ENCODE peak calls at places on chromosome 5, in four cellular contexts. One of them, this sample, is unnamed.

GRCh38 chr5:2129581-2130272 is 247.0 kb upstream of the IRX4 start:
- DNase-seq in tibial artery: no peak
- DNase-seq in WTC11: no peak
- DNase-seq in dorsolateral prefrontal cortex: no peak
- DNase-seq in this sample: no peak

GRCh38 chr5:150490754-150491153 is 17.2 kb upstream of the NDST1 start:
- DNase-seq in WTC11: no peak
- DNase-seq in tibial artery: no peak
- DNase-seq in dorsolateral prefrontal cortex: no peak
- DNase-seq in this sample: no peak

GRCh38 chr5:179864686-179865085 is 6.1 kb upstream of the MRNIP start:
- DNase-seq in WTC11: no peak
- DNase-seq in tibial artery: no peak
- DNase-seq in dorsolateral prefrontal cortex: no peak
- DNase-seq in this sample: no peak

GRCh38 chr5:177383181-177383580 is 1.1 kb upstream of the SLC34A1 start:
- DNase-seq in dorsolateral prefrontal cortex: no peak
- DNase-seq in tibial artery: no peak
- DNase-seq in WTC11: no peak
- DNase-seq in this sample: no peak

GRCh38 chr5:29143266-29143665 is 2050.2 kb upstream of the CDH6 start:
- DNase-seq in WTC11: no peak
- DNase-seq in tibial artery: no peak
- DNase-seq in dorsolateral prefrontal cortex: no peak
- DNase-seq in this sample: no peak

GRCh38 chr5:167294861-167295685 is 996.4 kb upstream of the WWC1 start:
- DNase-seq in tibial artery: no peak
- DNase-seq in dorsolateral prefrontal cortex: no peak
- DNase-seq in WTC11: no peak
- DNase-seq in this sample: no peak

GRCh38 chr5:141330299-141331080 is at the start of gene PCDHGA1:
- DNase-seq in tibial artery: no peak
- DNase-seq in WTC11: peak; percentile 56
- DNase-seq in dorsolateral prefrontal cortex: no peak
- DNase-seq in this sample: no peak

GRCh38 chr5:180100621-180101450 is 29.3 kb upstream of the RNF130 start:
- DNase-seq in WTC11: no peak
- DNase-seq in tibial artery: no peak
- DNase-seq in dorsolateral prefrontal cortex: peak; percentile 26
- DNase-seq in this sample: no peak

GRCh38 chr5:179146277-179146676 is 86.1 kb downstream of the ZNF354C start:
- DNase-seq in tibial artery: no peak
- DNase-seq in dorsolateral prefrontal cortex: no peak
- DNase-seq in WTC11: no peak
- DNase-seq in this sample: no peak

GRCh38 chr5:164335837-164336236 is 830.4 kb downstream of the MAT2B start:
- DNase-seq in tibial artery: no peak
- DNase-seq in dorsolateral prefrontal cortex: no peak
- DNase-seq in WTC11: no peak
- DNase-seq in this sample: no peak

GRCh38 chr5:128408622-128409021 is 129.4 kb downstream of the FBN2 start:
- DNase-seq in tibial artery: no peak
- DNase-seq in dorsolateral prefrontal cortex: no peak
- DNase-seq in WTC11: no peak
- DNase-seq in this sample: no peak

GRCh38 chr5:95620030-95620869 is at the start of gene GPR150:
- DNase-seq in dorsolateral prefrontal cortex: no peak
- DNase-seq in tibial artery: peak; percentile 76
- DNase-seq in WTC11: peak; percentile 59
- DNase-seq in this sample: peak; percentile 48

GRCh38 chr5:756865-757345 is 27.6 kb downstream of the ZDHHC11B start:
- DNase-seq in WTC11: no peak
- DNase-seq in dorsolateral prefrontal cortex: no peak
- DNase-seq in tibial artery: no peak
- DNase-seq in this sample: no peak

GRCh38 chr5:180352976-180353225 is 235 bp downstream of the GFPT2 start:
- DNase-seq in tibial artery: no peak
- DNase-seq in WTC11: no peak
- DNase-seq in dorsolateral prefrontal cortex: no peak
- DNase-seq in this sample: no peak

DNA sequence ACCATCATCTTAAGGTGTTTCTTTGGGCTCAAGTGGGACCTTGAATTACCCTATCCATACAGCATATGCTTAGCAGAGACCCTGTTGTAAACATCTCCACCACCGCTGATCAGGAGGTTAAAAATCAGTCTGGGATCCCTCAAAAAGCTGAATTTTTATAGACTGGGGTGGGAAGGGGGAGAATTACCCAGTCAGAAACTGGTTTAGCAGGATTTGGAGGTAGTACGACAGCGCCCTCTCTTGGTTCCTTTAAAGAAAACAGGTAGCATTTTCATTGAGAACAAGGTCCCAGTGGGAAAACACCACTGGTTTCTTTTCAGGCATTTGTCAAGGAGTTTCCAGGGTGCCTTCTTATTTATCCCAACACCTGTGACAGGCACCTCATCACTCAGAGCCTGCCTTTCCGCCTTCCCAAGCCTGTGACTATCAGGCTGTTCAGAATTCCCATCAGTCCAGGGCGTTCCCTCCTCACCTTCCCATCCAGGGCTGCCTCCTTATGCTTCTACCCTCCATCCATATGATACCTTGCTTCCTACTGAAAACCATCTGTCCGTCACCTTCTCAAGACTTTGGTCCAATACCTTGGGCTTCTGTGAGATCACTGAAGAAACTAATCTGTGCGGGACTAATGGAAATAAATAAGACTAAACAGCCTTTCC is 203.8 kb upstream of the RAI14 start:
- DNase-seq in WTC11: no peak
- DNase-seq in tibial artery: no peak
- DNase-seq in dorsolateral prefrontal cortex: no peak
- DNase-seq in this sample: no peak
- TF ChIP-seq CTCF in WTC11: no peak
- TF ChIP-seq CTCF in tibial artery: no peak
- TF ChIP-seq CTCF in dorsolateral prefrontal cortex: no peak
- TF ChIP-seq CTCF in this sample: peak; percentile 72

DNA sequence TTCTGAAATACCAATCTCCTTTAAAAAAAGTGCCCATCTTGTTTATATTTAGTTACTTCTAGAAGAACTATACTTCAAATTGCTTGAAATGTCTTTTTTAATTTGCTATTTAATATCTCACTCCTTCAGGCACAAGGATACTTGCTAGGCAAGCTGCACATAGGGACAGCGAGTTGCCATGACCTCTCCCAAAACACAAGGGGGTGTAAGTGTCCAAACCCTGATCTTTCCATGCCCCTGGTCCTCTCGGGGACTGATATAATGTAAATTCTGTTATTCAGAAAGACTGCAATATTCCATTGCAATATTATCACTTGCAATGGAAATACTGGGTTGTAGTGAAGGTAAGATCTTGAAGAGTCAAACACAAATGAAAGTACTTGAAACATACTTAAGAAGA is 480.4 kb downstream of the CETN3 start:
- DNase-seq in WTC11: peak; percentile 14
- DNase-seq in tibial artery: no peak
- DNase-seq in dorsolateral prefrontal cortex: no peak
- DNase-seq in this sample: no peak
- TF ChIP-seq CTCF in WTC11: no peak
- TF ChIP-seq CTCF in tibial artery: no peak
- TF ChIP-seq CTCF in dorsolateral prefrontal cortex: no peak
- TF ChIP-seq CTCF in this sample: no peak

DNA sequence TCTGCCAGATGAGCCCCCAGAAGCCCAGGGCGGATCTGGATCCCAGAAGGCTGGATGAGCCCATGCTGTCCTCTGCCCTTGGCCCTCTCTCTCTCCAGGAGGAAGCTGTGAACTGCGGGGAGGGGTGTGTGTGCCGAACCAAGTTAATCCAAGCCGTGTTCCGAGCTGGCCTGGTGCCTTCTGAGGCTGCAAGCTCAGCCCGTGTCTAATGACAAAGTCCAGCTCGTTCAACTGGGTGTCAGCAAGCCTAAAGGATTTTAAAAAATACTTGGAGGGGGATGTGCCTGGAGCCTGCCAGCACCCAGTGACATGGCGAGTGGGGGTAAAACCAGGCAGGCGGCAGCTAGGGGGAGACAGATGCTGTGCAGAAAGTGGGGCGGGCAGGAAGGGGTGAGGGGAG is 8.0 kb downstream of the STC2 start:
- DNase-seq in WTC11: no peak
- DNase-seq in dorsolateral prefrontal cortex: no peak
- DNase-seq in tibial artery: no peak
- DNase-seq in this sample: no peak
- TF ChIP-seq CTCF in WTC11: no peak
- TF ChIP-seq CTCF in dorsolateral prefrontal cortex: no peak
- TF ChIP-seq CTCF in tibial artery: no peak
- TF ChIP-seq CTCF in this sample: no peak

GRCh38 chr5:84821924-84822323 is 437.2 kb upstream of the EDIL3 start:
- DNase-seq in tibial artery: no peak
- DNase-seq in dorsolateral prefrontal cortex: no peak
- DNase-seq in WTC11: no peak
- DNase-seq in this sample: no peak

GRCh38 chr5:84830265-84830664 is 445.6 kb upstream of the EDIL3 start:
- DNase-seq in dorsolateral prefrontal cortex: no peak
- DNase-seq in WTC11: no peak
- DNase-seq in tibial artery: no peak
- DNase-seq in this sample: no peak

DNA sequence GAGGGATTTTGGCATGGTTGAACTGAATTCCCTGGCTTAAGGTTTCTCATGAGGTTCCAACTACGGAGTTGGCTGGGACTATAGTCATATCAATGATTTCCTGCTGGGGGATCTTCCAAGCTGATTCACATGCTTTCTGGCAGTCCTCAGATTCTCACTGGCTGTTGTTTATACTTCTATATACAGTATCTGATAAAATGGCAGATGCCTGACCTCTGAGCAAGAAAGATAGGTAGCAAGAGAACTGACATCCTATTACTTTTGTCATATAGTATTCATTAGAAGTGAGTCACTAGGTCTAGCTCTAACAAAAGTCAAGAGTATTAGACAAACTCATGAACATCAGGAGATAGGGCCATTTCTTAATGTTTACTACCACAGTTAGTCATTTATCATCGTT is 440.9 kb upstream of the EDIL3 start:
- DNase-seq in WTC11: no peak
- DNase-seq in tibial artery: no peak
- DNase-seq in dorsolateral prefrontal cortex: no peak
- DNase-seq in this sample: no peak
- TF ChIP-seq CTCF in WTC11: no peak
- TF ChIP-seq CTCF in tibial artery: no peak
- TF ChIP-seq CTCF in dorsolateral prefrontal cortex: no peak
- TF ChIP-seq CTCF in this sample: no peak